ENCODE peak calls at places on chromosome 9, in seven cellular contexts. N is PC-3, T is psoas muscle, Y is heart left ventricle, K is RWPE1, W is glutamatergic neuron, O is choroid plexus epithelial cell. Z is an unnamed sample.

GRCh38 chr9:129162901-129163670 is 15.0 kb downstream of the IER5L start:
- DNase-seq in T (no peak), N (no peak), O (peak), K (no peak), W (no peak), Y (no peak), Z (no peak)

GRCh38 chr9:72930828-72931227 is 22.0 kb downstream of the ALDH1A1 start:
- DNase-seq in K (no peak), O (no peak), Y (no peak), T (no peak), W (no peak), N (no peak), Z (no peak)

GRCh38 chr9:86836797-86837196 is 110.5 kb downstream of the GAS1 start:
- DNase-seq in W (no peak), Y (no peak), O (no peak), K (no peak), N (no peak), T (no peak), Z (no peak)

GRCh38 chr9:38228331-38229122 is 159.5 kb upstream of the SHB start:
- DNase-seq in W (no peak), Y (no peak), K (no peak), N (no peak), O (no peak), T (no peak), Z (no peak)

GRCh38 chr9:133408042-133408441 is 9.8 kb downstream of the REXO4 start:
- DNase-seq in K (no peak), Y (no peak), W (no peak), O (no peak), T (no peak), N (no peak), Z (no peak)

GRCh38 chr9:111393971-111394370 is 63.9 kb upstream of the OR2K2 start:
- DNase-seq in K (no peak), T (no peak), O (peak), W (no peak), N (no peak), Y (no peak), Z (no peak)

GRCh38 chr9:124017064-124017928 is 5.7 kb downstream of the LHX2 start:
- DNase-seq in N (no peak), O (no peak), T (no peak), K (no peak), W (peak), Y (no peak), Z (no peak)

GRCh38 chr9:106799146-106799545 is 63.8 kb upstream of the ZNF462 start:
- DNase-seq in T (no peak), K (peak), O (peak), W (no peak), Y (no peak), N (peak), Z (no peak)

GRCh38 chr9:95721132-95721531 is 154.4 kb upstream of the ERCC6L2 start:
- DNase-seq in K (no peak), N (peak), O (no peak), W (no peak), Y (no peak), T (no peak), Z (no peak)

GRCh38 chr9:116099821-116100220 is 53.8 kb upstream of the PAPPA start:
- DNase-seq in O (peak), N (no peak), T (no peak), Y (no peak), K (no peak), W (no peak), Z (no peak)

GRCh38 chr9:92564982-92565381 is 29.2 kb upstream of the ECM2 start:
- DNase-seq in K (no peak), N (no peak), T (no peak), W (no peak), Y (no peak), O (no peak), Z (no peak)

GRCh38 chr9:131651160-131651559 is 88.7 kb downstream of the RAPGEF1 start:
- DNase-seq in O (no peak), W (no peak), N (no peak), T (no peak), Y (no peak), K (no peak), Z (no peak)

GRCh38 chr9:38311382-38312270 is 80.9 kb upstream of the ALDH1B1 start:
- DNase-seq in Y (no peak), O (peak), W (no peak), N (no peak), T (no peak), K (no peak), Z (no peak)

GRCh38 chr9:1514733-1515363 is 464.7 kb downstream of the DMRT2 start:
- DNase-seq in K (no peak), W (no peak), Y (no peak), O (no peak), T (no peak), N (no peak), Z (no peak)

GRCh38 chr9:32969270-32969669 is 32.2 kb downstream of the APTX start:
- DNase-seq in Y (no peak), K (no peak), O (peak), W (no peak), T (no peak), N (no peak), Z (no peak)

GRCh38 chr9:14511452-14511851 is 181.8 kb downstream of the ZDHHC21 start:
- DNase-seq in N (peak), W (no peak), Y (no peak), O (peak), T (no peak), K (peak), Z (no peak)

GRCh38 chr9:137813167-137813566 is 64.4 kb upstream of the CACNA1B start:
- DNase-seq in Y (no peak), N (no peak), K (no peak), W (no peak), O (no peak), T (no peak), Z (no peak)

GRCh38 chr9:102700936-102701335 is 294.2 kb upstream of the CYLC2 start:
- DNase-seq in Y (no peak), W (no peak), O (no peak), N (no peak), K (peak), T (no peak), Z (no peak)

GRCh38 chr9:82599550-82599949 is 463.4 kb downstream of the RASEF start:
- DNase-seq in N (no peak), K (no peak), T (no peak), Y (no peak), O (no peak), W (no peak), Z (no peak)

GRCh38 chr9:113274474-113275146 is 762 bp downstream of the CDC26 start:
- DNase-seq in T (no peak), W (no peak), Y (no peak), O (peak), K (peak), N (peak), Z (peak)

GRCh38 chr9:68629042-68629441 is 76.0 kb upstream of the PIP5K1B start:
- DNase-seq in K (no peak), N (no peak), O (no peak), T (no peak), Y (peak), W (no peak), Z (no peak)

GRCh38 chr9:135080286-135081263 is 6.9 kb upstream of the OLFM1 start:
- DNase-seq in T (no peak), O (no peak), Y (no peak), N (no peak), W (peak), K (no peak), Z (no peak)

GRCh38 chr9:100091650-100092049 is 7.2 kb downstream of the ERP44 start:
- DNase-seq in K (no peak), Y (no peak), W (no peak), N (no peak), O (no peak), T (no peak), Z (no peak)

GRCh38 chr9:114057161-114057560 is 20.9 kb downstream of the AMBP start:
- DNase-seq in W (no peak), O (no peak), Y (no peak), N (no peak), K (no peak), T (no peak), Z (no peak)

GRCh38 chr9:33202552-33203300 is 35.6 kb upstream of the B4GALT1 start:
- DNase-seq in W (no peak), N (no peak), O (peak), K (no peak), T (peak), Y (peak), Z (no peak)

GRCh38 chr9:38160613-38161215 is 91.7 kb upstream of the SHB start:
- DNase-seq in K (peak), Y (peak), O (peak), N (peak), W (peak), T (peak), Z (peak)

GRCh38 chr9:115350548-115350947 is 232.6 kb upstream of the TNC start:
- DNase-seq in Y (no peak), T (no peak), K (no peak), N (no peak), W (no peak), O (no peak), Z (no peak)

GRCh38 chr9:120619751-120620655 is 40.0 kb upstream of the CDK5RAP2 start:
- DNase-seq in O (peak), T (no peak), K (peak), Y (peak), N (peak), W (peak), Z (peak)

GRCh38 chr9:34252670-34253459 is 74.0 kb downstream of the UBAP1 start:
- DNase-seq in T (peak), Y (peak), O (peak), K (peak), W (peak), N (peak), Z (peak)

GRCh38 chr9:37678789-37679273 is 28.1 kb downstream of the FRMPD1 start:
- DNase-seq in Y (peak), T (peak), N (no peak), O (peak), W (no peak), K (no peak), Z (no peak)

GRCh38 chr9:132586830-132587483 is 4.6 kb downstream of the BARHL1 start:
- DNase-seq in O (no peak), Y (peak), K (no peak), W (peak), T (peak), N (no peak), Z (no peak)

DNA sequence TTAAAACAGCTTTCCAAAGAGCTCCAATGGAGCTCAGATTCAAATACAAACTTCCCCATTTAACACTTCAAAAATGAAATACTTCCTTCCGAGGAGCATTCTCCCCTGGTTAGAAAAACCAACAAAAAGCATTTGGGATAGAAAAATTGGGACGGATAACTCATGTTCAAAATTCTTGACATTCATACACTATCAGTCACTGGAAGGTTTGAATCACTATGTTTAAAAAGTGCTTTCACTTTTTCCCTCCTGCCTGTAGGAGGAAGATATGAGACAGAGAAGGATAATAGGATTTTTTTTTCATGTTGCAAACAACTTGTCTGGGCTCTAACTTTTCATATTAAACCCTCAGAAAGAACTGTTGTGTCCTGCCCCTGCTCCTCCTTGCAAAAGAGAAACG is 412.0 kb downstream of the ACTL7B start:
- DNase-seq in K (peak), N (peak), T (no peak), O (peak), Y (no peak), W (no peak), Z (no peak)
- TF ChIP-seq CTCF in K (no peak), N (no peak), T (no peak), O (no peak), Y (no peak), W (no peak), Z (no peak)

GRCh38 chr9:136258786-136259516 is 13.3 kb upstream of the QSOX2 start:
- DNase-seq in W (no peak), N (no peak), Y (no peak), T (no peak), O (no peak), K (no peak), Z (no peak)

GRCh38 chr9:136258299-136258625 is 12.7 kb upstream of the QSOX2 start:
- DNase-seq in T (no peak), N (no peak), K (no peak), Y (no peak), W (no peak), O (no peak), Z (no peak)

GRCh38 chr9:136255896-136256890 is 10.6 kb upstream of the QSOX2 start:
- DNase-seq in O (no peak), K (peak), W (peak), T (no peak), N (peak), Y (no peak), Z (no peak)

GRCh38 chr9:136259517-136259813 is 13.9 kb upstream of the QSOX2 start:
- DNase-seq in T (no peak), K (no peak), O (no peak), N (no peak), Y (no peak), W (peak), Z (no peak)

DNA sequence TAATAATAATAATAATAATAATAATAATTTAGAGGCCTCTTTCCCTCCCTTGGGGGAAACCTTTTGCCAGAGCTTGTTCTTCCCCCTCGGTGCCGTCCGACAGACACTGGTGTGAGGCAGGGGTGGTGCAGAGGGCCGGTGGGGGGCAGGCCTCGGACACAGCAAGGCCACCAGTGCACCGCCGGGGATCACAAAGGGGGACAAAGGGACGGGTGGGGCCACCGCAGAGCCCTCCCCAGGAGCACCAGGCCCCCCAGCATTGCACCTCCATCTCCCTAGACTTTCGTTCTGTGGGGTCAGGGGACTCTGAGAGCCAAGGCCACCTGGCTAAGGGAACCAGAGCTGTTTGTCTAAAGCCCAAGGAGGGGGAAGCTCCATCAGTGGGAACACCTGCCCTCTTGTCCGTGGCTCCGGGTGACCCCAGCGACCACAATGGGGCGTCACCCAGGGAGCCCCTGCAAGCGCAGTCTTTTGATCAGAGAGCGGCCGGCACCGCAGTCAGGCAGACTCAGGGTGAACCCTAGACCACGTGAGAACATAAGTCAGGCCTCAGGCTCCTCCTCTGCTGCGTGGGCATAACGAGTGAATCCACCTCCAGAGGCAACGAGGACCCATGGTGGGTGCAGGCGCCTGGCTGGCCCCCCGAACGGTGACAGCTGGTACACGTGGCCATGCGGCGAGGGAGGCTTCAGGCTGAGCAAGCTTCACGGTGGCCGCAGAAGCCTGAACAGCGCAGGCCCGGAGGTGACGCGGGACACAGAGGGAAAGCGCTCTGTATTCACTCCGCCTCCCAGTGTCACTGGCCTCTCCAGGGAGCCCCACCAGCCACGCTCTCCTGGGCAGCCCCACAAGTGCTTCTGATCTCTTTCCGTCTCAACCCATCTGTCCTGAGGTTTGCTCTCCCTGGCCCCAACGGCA is 12.0 kb upstream of the QSOX2 start:
- DNase-seq in W (no peak), O (no peak), T (no peak), K (no peak), N (no peak), Y (no peak), Z (no peak)
- TF ChIP-seq CTCF in W (no peak), O (no peak), T (no peak), K (no peak), N (no peak), Y (no peak), Z (no peak)

DNA sequence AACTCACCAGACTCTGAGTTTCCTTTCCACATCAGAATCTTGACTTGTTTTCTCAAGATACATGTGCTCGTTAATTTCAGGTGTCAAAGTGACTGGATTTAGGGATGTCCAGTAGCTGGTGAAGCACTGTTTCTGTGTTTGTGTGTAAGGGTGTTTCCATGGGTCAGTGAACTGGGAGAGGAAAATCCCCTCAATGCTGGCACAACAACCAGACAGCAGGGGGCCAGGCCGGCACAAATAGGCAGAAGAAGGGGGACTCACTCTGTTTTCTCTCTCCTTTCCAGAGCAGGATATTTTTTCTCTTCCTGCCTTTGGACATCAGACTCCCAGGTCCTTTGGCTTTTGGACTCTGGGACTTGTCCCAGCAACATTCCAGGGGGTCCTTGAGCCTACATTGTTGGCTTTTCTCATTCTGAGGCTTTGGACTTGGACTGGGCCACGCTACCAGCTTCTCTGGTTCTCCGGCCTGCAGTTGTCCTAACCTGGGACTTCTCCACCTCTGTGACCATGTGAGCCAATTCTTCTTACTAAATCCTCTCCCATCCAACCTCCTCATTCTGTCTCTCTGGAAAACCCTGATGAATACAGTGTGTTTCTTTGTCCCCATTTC is 144.0 kb downstream of the CAAP1 start:
- DNase-seq in W (no peak), O (no peak), K (no peak), N (no peak), T (no peak), Y (no peak), Z (no peak)
- TF ChIP-seq CTCF in W (no peak), O (peak), K (no peak), N (no peak), T (no peak), Y (no peak), Z (no peak)

DNA sequence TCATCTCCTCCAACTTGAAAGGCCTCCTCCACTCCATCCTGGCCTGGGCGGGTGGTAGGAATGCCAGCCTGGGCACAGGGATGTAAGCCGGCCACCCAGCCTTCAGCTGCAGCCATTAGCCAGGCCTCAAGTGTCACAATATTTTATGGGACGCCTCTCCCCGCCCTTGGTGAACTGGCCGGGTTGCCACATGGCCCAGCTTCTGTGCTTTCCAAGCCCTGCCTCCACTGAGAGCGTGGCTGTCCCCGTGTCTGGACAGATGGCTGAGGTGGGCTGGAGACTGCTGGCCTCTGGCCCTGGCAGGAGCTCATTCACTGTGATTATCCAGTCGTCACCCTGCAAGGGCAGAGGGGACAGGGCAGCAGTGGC is 70.6 kb downstream of the GADD45G start:
- DNase-seq in N (no peak), O (no peak), W (peak), Y (peak), K (no peak), T (peak), Z (no peak)
- TF ChIP-seq CTCF in N (no peak), O (no peak), W (no peak), Y (no peak), K (no peak), T (no peak), Z (no peak)

GRCh38 chr9:127723450-127723849 is 7.6 kb downstream of the TTC16 start:
- DNase-seq in O (peak), K (no peak), N (peak), Y (no peak), W (no peak), T (no peak), Z (no peak)
- TF ChIP-seq CTCF in O (no peak), K (no peak), N (no peak), Y (no peak), W (no peak), T (no peak), Z (no peak)

DNA sequence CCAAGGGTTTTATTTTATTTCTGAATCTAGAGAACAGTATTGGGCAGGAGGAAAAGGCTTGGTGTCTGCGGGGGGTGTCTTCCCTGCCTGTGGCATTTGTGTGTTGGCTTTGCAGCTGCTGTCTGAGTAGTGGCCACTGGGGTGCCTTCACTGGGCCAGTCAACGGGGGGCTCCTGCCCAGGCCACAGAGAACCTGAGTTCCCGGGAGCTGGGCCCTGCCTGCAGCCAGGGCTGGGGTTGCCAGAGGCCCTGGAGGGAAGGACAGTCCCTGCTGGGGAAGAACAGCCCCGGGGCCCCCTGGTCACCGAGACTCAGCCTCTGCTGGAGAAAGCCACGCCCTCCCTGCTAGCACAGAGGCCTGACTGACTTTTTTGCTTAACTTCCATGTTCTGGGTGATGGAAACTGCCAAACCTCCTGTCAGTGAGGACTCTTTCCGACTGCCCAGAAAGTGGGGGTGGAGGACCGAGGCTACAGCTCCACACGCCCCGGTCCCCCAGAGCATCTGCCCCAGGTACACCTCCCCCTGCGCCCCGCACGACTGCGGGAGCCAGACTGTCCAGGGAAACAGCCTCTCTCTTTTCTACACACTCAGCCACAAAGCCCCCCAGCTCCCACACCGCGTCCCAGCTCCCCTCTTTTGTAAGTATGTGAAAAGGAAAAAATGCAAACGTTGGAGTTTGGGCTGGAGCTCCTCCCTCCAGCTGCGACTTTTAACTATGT is 133.4 kb downstream of the DAB2IP start:
- DNase-seq in W (no peak), Y (no peak), K (no peak), N (no peak), O (no peak), T (no peak), Z (no peak)
- TF ChIP-seq CTCF in W (peak), Y (no peak), K (no peak), N (no peak), O (peak), T (no peak), Z (no peak)

Z was measured in endothelial cell.